ENCODE peak calls at places on chromosome 20, in six cellular contexts. I is H1, J is astrocyte of the spinal cord, Z is fibroblast of lung, U is tibial artery, L is SK-N-SH. R is an unnamed sample.

GRCh38 chr20:53827996-53828672 is 234.5 kb upstream of the ZNF217 start:
- DNase-seq in L (no peak), Z (peak; percentile 100), J (peak; percentile 98), I (no peak), U (no peak), R (peak; percentile 100)

GRCh38 chr20:20201124-20201523 is 148.8 kb downstream of the CFAP61 start:
- DNase-seq in L (no peak), J (no peak), I (no peak), U (no peak), Z (no peak), R (no peak)

GRCh38 chr20:50298554-50299324 is 108.1 kb downstream of the CEBPB start:
- DNase-seq in I (no peak), J (no peak), U (no peak), Z (no peak), L (no peak), R (peak; percentile 46)

GRCh38 chr20:47343007-47343472 is 13.5 kb downstream of the ZMYND8 start:
- DNase-seq in J (peak; percentile 47), U (peak; percentile 75), Z (peak; percentile 91), L (no peak), I (no peak), R (no peak)

GRCh38 chr20:17710379-17711305 is 10.9 kb downstream of the BANF2 start:
- DNase-seq in Z (peak; percentile 36), L (no peak), U (peak; percentile 46), J (peak; percentile 20), I (no peak), R (peak; percentile 28)

GRCh38 chr20:32512047-32512385 is 73.1 kb downstream of the NOL4L start:
- DNase-seq in L (no peak), J (no peak), U (no peak), Z (no peak), I (no peak), R (no peak)

GRCh38 chr20:62364911-62365736 is 2.0 kb downstream of the LAMA5 start:
- DNase-seq in Z (no peak), I (no peak), J (no peak), L (no peak), U (peak; percentile 94), R (no peak)

GRCh38 chr20:38880952-38881735 is 45.1 kb upstream of the FAM83D start:
- DNase-seq in U (no peak), Z (no peak), J (no peak), I (no peak), L (no peak), R (no peak)

GRCh38 chr20:49594143-49594928 is 26.4 kb upstream of the PTGIS start:
- DNase-seq in Z (peak; percentile 91), U (peak; percentile 90), I (no peak), L (no peak), J (peak; percentile 62), R (peak; percentile 93)

GRCh38 chr20:18011482-18011881 is 42.7 kb downstream of the MGME1 start:
- DNase-seq in J (no peak), L (no peak), I (no peak), U (no peak), Z (no peak), R (no peak)

GRCh38 chr20:37204056-37204455 is 24.7 kb upstream of the MROH8 start:
- DNase-seq in L (no peak), I (no peak), Z (no peak), U (no peak), J (no peak), R (no peak)

GRCh38 chr20:39800548-39800947 is 838.4 kb downstream of the DHX35 start:
- DNase-seq in L (no peak), J (peak; percentile 82), I (no peak), U (peak; percentile 66), Z (peak; percentile 83), R (peak; percentile 91)

GRCh38 chr20:21702553-21703467 is 2.7 kb upstream of the PAX1 start:
- DNase-seq in L (peak; percentile 80), J (peak; percentile 2), U (no peak), Z (peak; percentile 8), I (no peak), R (peak; percentile 35)

GRCh38 chr20:34566978-34567884 is 8.7 kb downstream of the MAP1LC3A start:
- DNase-seq in Z (no peak), I (no peak), L (no peak), J (no peak), U (no peak), R (no peak)

GRCh38 chr20:62707981-62708521 is 585 bp upstream of the NTSR1 start:
- DNase-seq in U (no peak), I (no peak), L (peak; percentile 76), Z (no peak), J (no peak), R (no peak)

GRCh38 chr20:61661025-61661424 is 404.7 kb downstream of the TAF4 start:
- DNase-seq in I (no peak), J (no peak), U (no peak), L (no peak), Z (no peak), R (no peak)

GRCh38 chr20:19867940-19868371 is 109.9 kb downstream of the RIN2 start:
- DNase-seq in I (no peak), U (no peak), L (no peak), J (no peak), Z (no peak), R (no peak)

GRCh38 chr20:48538058-48538825 is 289.6 kb downstream of the PREX1 start:
- DNase-seq in I (peak; percentile 39), Z (no peak), L (no peak), U (no peak), J (peak; percentile 59), R (peak; percentile 2)

GRCh38 chr20:24990810-24991252 is 1.7 kb downstream of the APMAP start:
- DNase-seq in L (no peak), Z (no peak), U (no peak), I (no peak), J (no peak), R (no peak)

DNA sequence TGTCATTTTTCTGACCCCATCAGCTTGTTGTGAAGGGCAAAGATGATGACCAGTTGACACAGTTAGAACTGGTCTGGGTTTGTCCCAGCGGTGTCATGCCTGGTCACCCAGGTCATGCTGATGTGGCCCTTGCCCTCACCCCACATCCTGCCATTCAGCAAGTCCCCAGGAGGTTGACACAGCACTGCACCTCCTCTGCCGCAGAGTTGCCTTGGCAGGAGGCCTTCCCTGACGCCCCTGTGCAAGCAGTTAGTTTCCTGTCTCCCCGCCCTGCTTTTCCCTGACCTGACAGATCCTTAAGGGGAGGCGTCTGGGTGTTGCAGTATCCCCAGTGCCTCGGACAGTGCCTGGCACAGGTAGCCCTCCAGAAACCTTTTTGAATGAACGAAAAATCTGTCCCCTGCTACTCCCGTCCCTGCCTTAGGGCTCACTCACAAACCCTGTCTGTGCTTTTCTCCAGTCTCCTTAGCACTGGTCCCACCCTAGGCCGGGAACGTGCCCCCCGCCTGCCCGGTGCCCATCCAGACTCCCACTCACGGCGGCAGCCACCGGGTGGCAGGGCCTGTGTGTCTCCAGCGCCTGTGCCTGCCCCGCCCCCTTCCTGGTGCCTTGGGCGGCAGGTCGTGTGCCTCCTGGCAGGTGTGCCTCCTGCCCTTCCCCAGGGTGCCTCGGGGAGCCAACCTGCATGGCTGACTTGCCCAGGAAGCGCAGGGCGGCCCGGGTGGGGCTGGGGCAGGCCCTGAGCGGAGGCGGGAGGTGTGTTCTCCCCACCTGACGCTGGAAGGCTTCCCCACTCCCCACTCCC is 146.3 kb upstream of the RNF24 start:
- DNase-seq in U (no peak), Z (no peak), L (no peak), I (no peak), J (peak; percentile 7), R (no peak)
- TF ChIP-seq CTCF in U (no peak), Z (no peak), L (no peak), I (no peak), J (no peak), R (no peak)

DNA sequence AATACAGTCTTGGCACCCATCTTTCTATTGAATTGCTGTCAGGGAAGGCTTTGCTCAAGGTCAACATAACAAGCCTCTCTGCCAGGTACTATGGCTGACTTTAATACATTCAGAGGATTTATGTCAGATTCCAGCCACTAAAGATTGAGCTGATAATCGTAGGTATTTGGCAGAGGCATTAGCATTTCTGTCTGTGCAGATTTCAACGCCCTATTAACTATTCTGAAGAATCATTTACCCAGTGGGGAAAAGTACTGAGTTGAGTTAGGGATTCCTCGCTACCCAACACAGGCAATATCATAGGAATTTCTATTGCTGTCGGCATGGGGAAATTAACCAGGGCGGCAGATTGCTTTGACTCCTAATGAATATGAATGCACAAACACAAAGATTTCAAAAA is 233.7 kb upstream of the SPTLC3 start:
- DNase-seq in U (no peak), I (no peak), L (no peak), J (no peak), Z (no peak), R (no peak)
- H3K4me3 ChIP-seq in U (no peak overlapping the region), I (no peak overlapping the region), L (no peak overlapping the region), J (no peak overlapping the region), Z (no peak overlapping the region), R (no peak overlapping the region)

GRCh38 chr20:1209447-1210387 is 6.5 kb downstream of the C20orf202 start:
- DNase-seq in I (no peak), U (no peak), L (no peak), J (no peak), Z (no peak), R (peak; percentile 17)
- TF ChIP-seq CTCF in I (no peak), U (no peak), L (peak; percentile 48), J (peak; percentile 42), Z (peak; percentile 37), R (peak; percentile 29)

GRCh38 chr20:63947638-63948456 is 8.4 kb downstream of the UCKL1 start:
- DNase-seq in L (no peak), I (no peak), U (peak; percentile 72), J (no peak), Z (no peak), R (no peak)
- H3K4me3 ChIP-seq in L (no peak overlapping the region), I (no peak overlapping the region), U (no peak overlapping the region), J (no peak overlapping the region), Z (no peak overlapping the region), R (no peak overlapping the region)

GRCh38 chr20:46152824-46153586 is 34.9 kb downstream of the CD40 start:
- DNase-seq in J (no peak), Z (no peak), U (no peak), I (no peak), L (no peak), R (no peak)

GRCh38 chr20:46148313-46149213 is 30.4 kb downstream of the CD40 start:
- DNase-seq in J (no peak), I (no peak), L (peak; percentile 66), U (no peak), Z (no peak), R (no peak)

GRCh38 chr20:46154796-46155195 is 36.7 kb downstream of the CD40 start:
- DNase-seq in L (no peak), Z (no peak), I (no peak), J (no peak), U (no peak), R (no peak)

GRCh38 chr20:46150982-46151381 is 32.9 kb downstream of the CD40 start:
- DNase-seq in J (no peak), Z (no peak), U (no peak), L (peak; percentile 65), I (no peak), R (no peak)

DNA sequence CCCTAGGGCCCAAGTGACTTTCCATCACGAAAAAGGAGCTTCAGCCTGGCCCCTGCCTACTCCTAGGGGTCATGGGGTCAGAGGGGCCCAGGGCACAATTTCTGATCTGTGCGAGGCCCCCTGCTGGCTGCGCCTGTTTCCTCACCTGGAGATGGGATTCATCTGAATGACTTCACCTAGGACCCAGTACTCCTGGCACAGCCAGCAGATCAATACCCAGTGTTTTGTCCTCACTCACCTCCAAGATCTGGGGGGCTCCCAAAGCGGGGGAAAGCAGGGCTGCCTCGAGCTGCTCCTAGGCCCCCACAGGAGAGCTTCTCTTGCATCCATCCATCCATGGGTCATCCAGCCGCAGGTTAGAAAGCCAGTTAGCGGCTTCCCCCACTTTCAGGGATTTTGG is 33.8 kb downstream of the CD40 start:
- DNase-seq in I (no peak), J (no peak), L (peak; percentile 67), Z (no peak), U (no peak), R (no peak)
- TF ChIP-seq CTCF in I (peak; percentile 66), J (peak; percentile 24), L (peak; percentile 56), Z (no peak), U (peak; percentile 5), R (peak; percentile 34)

GRCh38 chr20:10665027-10665561 is 8.7 kb downstream of the JAG1 start:
- DNase-seq in J (no peak), L (no peak), Z (no peak), U (no peak), I (no peak), R (no peak)
- H3K4me3 ChIP-seq in J (no peak overlapping the region), L (no peak overlapping the region), Z (no peak overlapping the region), U (peak overlapping the region; percentile 88), I (peak overlapping the region; percentile 43), R (no peak overlapping the region)

R was measured in fibroblast of mammary gland.